ENCODE peak calls at places on chromosomes 3 and 15, in six cellular contexts. B, D, F, T, I and O are unnamed samples.

GRCh38 chr3:114877378-114878118 is 269.5 kb downstream of the ZBTB20 start:
- DNase-seq in T (no peak), I (no peak), B (no peak), F (no peak), D (no peak), O (peak; percentile 59)

GRCh38 chr15:76345880-76346665 is 9.5 kb downstream of the ISL2 start:
- DNase-seq in T (no peak), I (no peak), D (no peak), F (no peak), B (no peak), O (no peak)

GRCh38 chr3:9916734-9917680 is at the start of gene IL17RC:
- DNase-seq in D (peak; percentile 87), F (peak; percentile 77), T (peak; percentile 76), B (peak; percentile 79), I (peak; percentile 63), O (peak; percentile 83)

GRCh38 chr3:29183346-29184087 is 97.4 kb upstream of the RBMS3 start:
- DNase-seq in F (no peak), T (no peak), B (peak; percentile 76), D (no peak), I (no peak), O (no peak)

GRCh38 chr3:113219605-113220300 is 8.4 kb downstream of the BOC start:
- DNase-seq in F (no peak), I (no peak), T (no peak), D (no peak), B (no peak), O (no peak)

GRCh38 chr3:8097690-8098089 is 403.9 kb upstream of the LMCD1 start:
- DNase-seq in B (no peak), T (no peak), I (no peak), D (no peak), F (no peak), O (no peak)

GRCh38 chr3:76242886-76243753 is 457.8 kb upstream of the ZNF717 start:
- DNase-seq in T (no peak), F (no peak), B (no peak), D (no peak), I (no peak), O (no peak)

GRCh38 chr3:45950686-45951600 is 7.7 kb downstream of the CXCR6 start:
- DNase-seq in F (no peak), I (no peak), T (no peak), B (no peak), D (no peak), O (no peak)

GRCh38 chr3:64163019-64163754 is 62.1 kb downstream of the PRICKLE2 start:
- DNase-seq in D (no peak), I (no peak), T (no peak), F (no peak), B (no peak), O (no peak)

GRCh38 chr15:39250460-39251186 is 330.3 kb upstream of the THBS1 start:
- DNase-seq in D (no peak), F (no peak), T (no peak), I (no peak), B (no peak), O (no peak)

GRCh38 chr15:69653846-69654245 is 201.2 kb downstream of the RPLP1 start:
- DNase-seq in D (no peak), B (no peak), T (no peak), I (no peak), F (no peak), O (no peak)

GRCh38 chr3:40969341-40969740 is 230.0 kb upstream of the CTNNB1 start:
- DNase-seq in B (no peak), T (no peak), D (no peak), F (no peak), I (no peak), O (no peak)

DNA sequence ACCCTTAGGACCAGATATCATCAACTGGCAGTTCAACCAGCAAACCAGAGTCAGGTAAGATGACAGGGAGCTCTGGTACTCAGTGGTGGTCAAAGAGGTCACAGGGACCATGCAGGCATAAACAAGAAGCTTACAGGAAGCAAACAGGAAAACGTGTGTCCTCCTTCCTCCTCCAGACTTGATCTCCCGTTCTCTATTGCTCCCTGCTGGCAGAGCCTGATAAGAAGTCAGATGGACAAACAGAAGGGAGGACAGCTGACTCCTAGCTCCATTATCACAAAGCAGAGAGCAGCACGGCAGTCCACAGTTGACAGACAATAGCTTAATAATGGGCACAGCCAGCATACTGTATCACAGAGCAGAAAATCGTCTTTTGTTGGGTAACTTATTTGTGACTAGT is 156.5 kb upstream of the SLC2A2 start:
- DNase-seq in T (no peak), D (no peak), F (no peak), B (no peak), I (no peak), O (no peak)
- TF ChIP-seq CTCF in T (peak; percentile 62), D (no peak), F (no peak), B (peak; percentile 50), I (no peak), O (peak; percentile 56)

GRCh38 chr3:171915275-171915674 is 72.1 kb downstream of the TMEM212 start:
- DNase-seq in F (no peak), D (no peak), I (no peak), T (no peak), B (no peak), O (no peak)
- TF ChIP-seq CTCF in F (no peak), D (no peak), I (no peak), T (no peak), B (no peak), O (no peak)

GRCh38 chr15:74995182-74995778 is at the start of gene SCAMP5:
- DNase-seq in B (peak; percentile 89), D (peak; percentile 93), I (peak; percentile 93), T (peak; percentile 96), F (peak; percentile 84), O (peak; percentile 88)

GRCh38 chr15:74997161-74997942 is 2.0 kb downstream of the SCAMP5 start:
- DNase-seq in I (no peak), F (no peak), B (no peak), D (no peak), T (no peak), O (no peak)

GRCh38 chr15:74994685-74995084 is 678 bp upstream of the SCAMP5 start:
- DNase-seq in F (no peak), B (no peak), D (no peak), I (no peak), T (no peak), O (no peak)

GRCh38 chr15:74994236-74994635 is 1.1 kb upstream of the SCAMP5 start:
- DNase-seq in I (no peak), B (no peak), T (peak; percentile 61), D (no peak), F (no peak), O (no peak)

DNA sequence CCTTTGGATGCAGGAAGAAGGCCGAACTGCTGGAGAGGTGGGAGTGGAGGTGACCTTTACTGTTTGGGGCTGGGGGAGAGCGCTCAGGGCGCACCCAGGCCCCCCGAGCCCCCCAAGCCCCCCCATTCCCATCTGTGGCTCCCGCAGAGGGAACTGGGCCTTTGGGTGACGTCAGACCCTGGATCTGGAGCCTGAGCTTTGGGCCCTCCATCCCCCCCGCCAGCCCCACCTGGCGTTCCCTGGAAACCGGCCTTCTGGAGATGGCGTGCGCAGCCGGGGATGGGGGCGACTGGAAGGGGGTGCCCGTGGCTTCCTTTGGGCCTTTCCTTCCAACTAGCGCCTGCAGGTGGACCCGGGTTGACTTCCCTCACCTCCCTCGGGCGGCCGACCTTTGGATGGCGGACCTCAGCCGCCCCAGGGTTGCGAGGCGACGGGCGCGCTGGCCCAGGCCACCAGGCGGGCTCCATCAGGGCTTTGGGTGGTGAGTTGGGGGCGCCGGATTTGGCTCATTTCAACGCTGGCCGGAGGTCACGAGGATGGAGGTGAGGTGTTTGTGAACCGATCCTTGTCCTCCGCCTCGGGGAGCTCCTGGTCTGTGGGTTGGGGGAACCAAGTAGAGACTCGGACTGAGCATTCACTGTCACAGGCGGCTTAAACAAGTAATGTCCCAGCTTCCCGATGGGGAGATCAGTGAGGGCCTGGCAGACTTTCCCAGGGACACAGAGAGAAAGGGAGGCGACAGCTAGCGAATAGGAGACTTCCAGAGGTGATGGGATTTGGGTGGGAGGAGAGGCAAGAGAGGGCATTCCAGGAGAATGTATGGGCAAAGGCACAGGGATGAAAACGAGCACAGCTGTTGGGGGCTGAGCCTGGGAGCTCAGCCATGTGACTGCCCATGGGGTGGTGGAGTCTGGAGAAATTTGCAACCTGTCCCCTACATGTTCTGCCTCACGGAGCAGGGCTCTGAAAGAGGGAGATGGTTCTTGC is 709 bp downstream of the SCAMP5 start:
- DNase-seq in I (no peak), D (no peak), T (peak; percentile 71), F (no peak), B (no peak), O (no peak)
- TF ChIP-seq CTCF in I (no peak), D (no peak), T (no peak), F (no peak), B (no peak), O (no peak)

GRCh38 chr3:127277591-127277990 is 10.3 kb downstream of the PRR20G start:
- DNase-seq in B (no peak), I (no peak), F (no peak), D (no peak), T (no peak), O (no peak)
- TF ChIP-seq CTCF in B (no peak), I (no peak), F (no peak), D (no peak), T (no peak), O (no peak)

DNA sequence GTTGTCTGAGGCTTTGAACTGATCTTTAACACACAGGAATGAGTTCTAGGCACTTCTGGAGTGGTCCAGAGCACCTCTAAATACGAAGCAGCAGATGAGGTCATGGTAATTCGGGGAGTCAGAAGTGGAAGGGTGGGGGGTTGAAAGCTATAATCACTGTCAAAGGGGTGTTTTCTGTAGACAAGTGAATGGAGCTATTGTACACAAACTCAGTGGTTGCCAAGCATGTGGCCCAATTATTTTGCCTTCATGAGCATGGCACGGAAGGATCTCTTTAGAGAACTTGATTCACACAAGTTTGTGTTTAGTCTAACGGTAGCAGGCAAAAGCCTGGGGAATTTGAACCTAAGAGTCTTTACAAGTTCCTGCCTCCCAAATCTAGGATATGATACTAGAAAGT is 6.3 kb downstream of the FRMD5 start:
- DNase-seq in I (no peak), B (no peak), F (no peak), T (peak; percentile 65), D (no peak), O (no peak)
- TF ChIP-seq CTCF in I (no peak), B (no peak), F (no peak), T (no peak), D (no peak), O (no peak)

DNA sequence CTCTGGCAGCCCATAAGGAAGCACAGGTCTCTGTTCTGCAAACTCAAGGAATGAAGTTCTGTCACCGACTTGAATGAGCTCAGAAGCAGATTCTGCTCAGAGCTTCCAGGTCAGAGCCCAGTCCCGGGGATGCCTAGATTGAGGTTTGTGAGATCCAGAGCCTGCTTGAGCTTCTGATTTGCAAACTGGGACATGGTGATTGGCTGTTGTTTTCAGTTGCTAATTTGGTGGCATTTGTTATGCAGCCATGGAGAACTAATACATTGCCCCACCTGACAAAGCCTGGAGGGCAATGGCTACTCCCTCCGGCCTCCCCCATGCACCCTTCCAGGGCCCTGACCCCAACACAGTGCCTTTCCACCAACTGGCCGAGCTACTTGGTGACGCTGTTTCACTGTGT is 379.4 kb upstream of the ATP10A start:
- DNase-seq in D (no peak), T (no peak), F (no peak), B (no peak), I (no peak), O (no peak)
- TF ChIP-seq CTCF in D (no peak), T (no peak), F (no peak), B (no peak), I (no peak), O (no peak)